ENCODE peak calls at places on chromosomes 13 and 19, in ten cellular contexts. I, V, R, J, U, M, S, C, F and O are unnamed samples.

GRCh38 chr19:1582201-1582600 is 10.5 kb downstream of the MBD3 start:
- DNase-seq in I (no peak), M (no peak), V (no peak), S (no peak), J (no peak), R (no peak), F (no peak), U (no peak), C (no peak), O (no peak)

GRCh38 chr19:30085394-30085793 is 143.4 kb downstream of the URI1 start:
- DNase-seq in F (peak; percentile 9), J (no peak), V (no peak), C (peak; percentile 52), U (no peak), I (peak; percentile 20), M (no peak), S (no peak), R (no peak), O (no peak)

GRCh38 chr13:80379245-80379644 is 38.3 kb upstream of the SPRY2 start:
- DNase-seq in U (no peak), F (no peak), J (peak; percentile 7), S (peak; percentile 87), R (no peak), C (no peak), M (no peak), I (no peak), V (no peak), O (peak; percentile 29)

GRCh38 chr13:107842562-107843180 is 372.7 kb downstream of the LIG4 start:
- DNase-seq in I (no peak), S (no peak), R (no peak), J (no peak), F (no peak), U (no peak), V (no peak), M (no peak), C (no peak), O (no peak)

GRCh38 chr13:110306960-110307696 is at the start of the genes COL4A1 and COL4A2:
- DNase-seq in R (no peak), S (peak; percentile 77), U (peak; percentile 77), F (no peak), V (no peak), J (no peak), M (no peak), I (no peak), C (peak; percentile 60), O (peak; percentile 77)

GRCh38 chr13:74250738-74251190 is 116.6 kb upstream of the KLF12 start:
- DNase-seq in I (no peak), F (no peak), R (peak; percentile 56), V (no peak), C (no peak), J (no peak), S (peak; percentile 71), M (no peak), U (no peak), O (peak; percentile 50)

GRCh38 chr19:8592231-8593009 is 15.2 kb upstream of the MYO1F start:
- DNase-seq in V (peak; percentile 85), M (peak; percentile 47), U (peak; percentile 96), J (peak; percentile 75), C (peak; percentile 90), I (peak; percentile 98), R (peak; percentile 66), S (peak; percentile 97), F (peak; percentile 95), O (peak; percentile 29)

GRCh38 chr13:20901668-20902437 is 693 bp downstream of the XPO4 start:
- DNase-seq in M (peak; percentile 24), I (peak; percentile 24), U (peak; percentile 45), R (no peak), F (peak; percentile 60), C (peak; percentile 41), S (peak; percentile 40), J (no peak), V (no peak), O (peak; percentile 8)

GRCh38 chr13:76019421-76020044 is 383.4 kb downstream of the LMO7 start:
- DNase-seq in M (no peak), F (peak; percentile 4), C (no peak), S (no peak), V (no peak), I (no peak), R (no peak), U (no peak), J (no peak), O (no peak)

GRCh38 chr19:4362871-4363545 is 19.6 kb downstream of the MPND start:
- DNase-seq in V (no peak), J (no peak), U (no peak), S (no peak), C (no peak), I (no peak), R (no peak), M (no peak), F (no peak), O (no peak)

GRCh38 chr19:10748924-10749434 is 31.1 kb downstream of the DNM2 start:
- DNase-seq in M (no peak), U (peak; percentile 93), C (peak; percentile 93), V (peak; percentile 97), I (no peak), R (no peak), S (peak; percentile 52), F (no peak), J (peak; percentile 20), O (no peak)

GRCh38 chr13:75326173-75327131 is 155.5 kb downstream of the TBC1D4 start:
- DNase-seq in R (no peak), C (no peak), F (peak; percentile 76), I (peak; percentile 77), U (no peak), S (peak; percentile 66), J (no peak), V (no peak), M (peak; percentile 22), O (no peak)

GRCh38 chr13:95524270-95524901 is 28.1 kb upstream of the CLDN10 start:
- DNase-seq in C (no peak), I (no peak), J (no peak), M (no peak), F (no peak), V (no peak), S (peak; percentile 24), R (no peak), U (no peak), O (no peak)

GRCh38 chr13:43977911-43978310 is 98.2 kb downstream of the LACC1 start:
- DNase-seq in V (no peak), C (no peak), I (no peak), U (no peak), J (no peak), F (no peak), R (no peak), S (no peak), M (no peak), O (peak; percentile 78)

GRCh38 chr13:90448466-90449037 is 898.9 kb upstream of the MIR17HG start:
- DNase-seq in S (peak; percentile 61), V (no peak), F (no peak), U (no peak), M (no peak), I (no peak), R (no peak), C (no peak), J (no peak), O (no peak)

GRCh38 chr19:33554821-33555220 is 33.2 kb upstream of the PEPD start:
- DNase-seq in S (no peak), R (no peak), I (no peak), J (no peak), M (no peak), F (no peak), C (no peak), V (no peak), U (no peak), O (no peak)

GRCh38 chr19:11364296-11364904 is 9.2 kb downstream of the PLPPR2 start:
- DNase-seq in S (no peak), R (no peak), F (no peak), J (no peak), C (no peak), V (no peak), M (no peak), I (no peak), U (no peak), O (no peak)

GRCh38 chr19:18653853-18654252 is 17.0 kb downstream of the KLHL26 start:
- DNase-seq in R (no peak), I (no peak), U (no peak), M (no peak), F (no peak), S (no peak), V (no peak), J (no peak), C (no peak), O (no peak)